ENCODE peak calls at places on chromosomes 16 and 17, in six cellular contexts. H is transverse colon, J is ovary, G is H1, L is stomach, K is K562. A is an unnamed sample.

GRCh38 chr17:56834380-56835258 is 668 bp downstream of the DGKE start:
- DNase-seq in H (peak; percentile 73), J (no peak), G (peak; percentile 21), L (peak; percentile 64), K (peak; percentile 51), A (peak; percentile 17)

GRCh38 chr16:89246903-89247733 is 29.6 kb downstream of the ZNF778 start:
- DNase-seq in H (peak; percentile 93), J (peak; percentile 96), G (peak; percentile 62), L (peak; percentile 94), K (peak; percentile 100), A (peak; percentile 87)

GRCh38 chr16:56615353-56615752 is 7.0 kb downstream of the MT2A start:
- DNase-seq in H (no peak), J (no peak), G (no peak), L (no peak), K (no peak), A (no peak)

GRCh38 chr17:63998050-63998720 is at the start of gene PRR29:
- DNase-seq in H (peak; percentile 63), J (peak; percentile 88), G (no peak), L (peak; percentile 74), K (peak; percentile 96), A (no peak)

GRCh38 chr17:44775838-44776621 is 17.2 kb downstream of the ADAM11 start:
- DNase-seq in H (no peak), J (peak; percentile 56), G (no peak), L (peak; percentile 55), K (peak; percentile 98), A (no peak)

GRCh38 chr17:68785565-68786486 is 169.4 kb downstream of the ABCA8 start:
- DNase-seq in H (no peak), J (no peak), G (no peak), L (no peak), K (no peak), A (no peak)

GRCh38 chr16:85136705-85137322 is 24.5 kb upstream of the CIBAR2 start:
- DNase-seq in H (peak; percentile 35), J (peak; percentile 84), G (no peak), L (peak; percentile 31), K (no peak), A (no peak)

GRCh38 chr16:50680907-50681885 is at the start of gene SNX20:
- DNase-seq in H (peak; percentile 58), J (no peak), G (no peak), L (peak; percentile 43), K (no peak), A (no peak)

GRCh38 chr16:29774730-29775129 is 3.3 kb upstream of the ZG16 start:
- DNase-seq in H (no peak), J (no peak), G (no peak), L (no peak), K (no peak), A (no peak)

GRCh38 chr17:17050346-17051345 is 8.4 kb downstream of the MPRIP start:
- DNase-seq in H (no peak), J (peak; percentile 20), G (no peak), L (peak; percentile 19), K (no peak), A (no peak)

GRCh38 chr17:81018044-81018802 is 16.7 kb upstream of the BAIAP2 start:
- DNase-seq in H (peak; percentile 43), J (peak; percentile 49), G (no peak), L (no peak), K (peak; percentile 60), A (no peak)

GRCh38 chr17:4116516-4116915 is 26.3 kb downstream of the ZZEF1 start:
- DNase-seq in H (no peak), J (no peak), G (no peak), L (no peak), K (no peak), A (no peak)
- H3K36me3 ChIP-seq in H (no peaks in the 10 kb centered on the region), J (no peaks in the 10 kb centered on the region), G (peaks cover 6% of the 10 kb centered on the region), L (peaks cover 99% of the 10 kb centered on the region), K (peaks cover 57% of the 10 kb centered on the region), A (peaks cover 95% of the 10 kb centered on the region)

GRCh38 chr17:37446027-37446426 is 39.3 kb downstream of the TADA2A start:
- DNase-seq in H (no peak), J (no peak), G (no peak), L (no peak), K (no peak), A (no peak)
- TF ChIP-seq EP300 in H (no peak), J (no peak), G (no peak), L (no peak), K (no peak), A (no peak)

GRCh38 chr17:73749337-73749807 is 105.1 kb upstream of the SDK2 start:
- DNase-seq in H (no peak), J (no peak), G (no peak), L (no peak), K (no peak), A (no peak)

GRCh38 chr17:73749906-73750305 is 105.7 kb upstream of the SDK2 start:
- DNase-seq in H (no peak), J (no peak), G (no peak), L (no peak), K (no peak), A (no peak)

GRCh38 chr17:73747221-73748002 is 103.2 kb upstream of the SDK2 start:
- DNase-seq in H (no peak), J (no peak), G (no peak), L (peak; percentile 58), K (no peak), A (no peak)

GRCh38 chr17:73746314-73747073 is 102.2 kb upstream of the SDK2 start:
- DNase-seq in H (no peak), J (no peak), G (no peak), L (no peak), K (no peak), A (no peak)

GRCh38 chr17:73748521-73748920 is 104.3 kb upstream of the SDK2 start:
- DNase-seq in H (no peak), J (no peak), G (no peak), L (no peak), K (no peak), A (no peak)
- H3K36me3 ChIP-seq in H (no peaks in the 10 kb centered on the region), J (no peaks in the 10 kb centered on the region), G (no peaks in the 10 kb centered on the region), L (no peaks in the 10 kb centered on the region), K (no peaks in the 10 kb centered on the region), A (no peaks in the 10 kb centered on the region)

GRCh38 chr17:65712383-65713267 is 151.2 kb upstream of the AXIN2 start:
- DNase-seq in H (no peak), J (no peak), G (no peak), L (no peak), K (no peak), A (no peak)
- TF ChIP-seq EP300 in H (peak; percentile 90), J (no peak), G (no peak), L (peak; percentile 33), K (no peak), A (no peak)